ENCODE peak calls at places on chromosomes 16 and 17, in four cellular contexts. M is H1, Y is K562, S is SK-N-SH. Q is an unnamed sample.

GRCh38 chr16:55701442-55702319 is 45.9 kb downstream of the SLC6A2 start:
- DNase-seq in M (peak), Y (peak), S (peak), Q (peak)

GRCh38 chr16:48317614-48318013 is 67.6 kb downstream of the SIAH1 start:
- DNase-seq in M (no peak), Y (peak), S (no peak), Q (peak)

GRCh38 chr17:9401434-9401833 is 174.2 kb downstream of the STX8 start:
- DNase-seq in M (no peak), Y (no peak), S (no peak), Q (no peak)

GRCh38 chr17:81537343-81537855 is 9.2 kb downstream of the FSCN2 start:
- DNase-seq in M (peak), Y (peak), S (peak), Q (peak)

GRCh38 chr16:69393898-69394849 is 8.4 kb upstream of the TERF2 start:
- DNase-seq in M (no peak), Y (no peak), S (no peak), Q (no peak)

GRCh38 chr16:920722-921121 is 50.1 kb downstream of the LMF1 start:
- DNase-seq in M (no peak), Y (no peak), S (no peak), Q (no peak)

GRCh38 chr16:8885674-8886592 is 3.8 kb downstream of the LITAFD start:
- DNase-seq in M (no peak), Y (no peak), S (peak), Q (no peak)

GRCh38 chr16:67248401-67249177 is at the start of gene SLC9A5:
- DNase-seq in M (peak), Y (peak), S (peak), Q (no peak)

GRCh38 chr16:81703177-81704155 is 75.6 kb upstream of the PLCG2 start:
- DNase-seq in M (no peak), Y (no peak), S (no peak), Q (peak)
- TF ChIP-seq RAD21 in M (no peak), Y (no peak), S (no peak), Q (no peak)

GRCh38 chr17:79803421-79803996 is 6.6 kb upstream of the CBX8 start:
- DNase-seq in M (no peak), Y (no peak), S (no peak), Q (no peak)
- TF ChIP-seq JUND in M (no peak), Y (no peak), S (no peak), Q (no peak)

GRCh38 chr17:19284005-19284959 is 47.1 kb downstream of the EPN2 start:
- DNase-seq in M (no peak), Y (no peak), S (no peak), Q (no peak)
- H3K9ac ChIP-seq in M (no peak), Y (no peak), S (no peak), Q (no peak)

GRCh38 chr16:4572715-4573114 is 16.6 kb downstream of the C16orf96 start:
- DNase-seq in M (no peak), Y (peak), S (no peak), Q (no peak)

GRCh38 chr16:4570086-4570485 is 13.9 kb downstream of the C16orf96 start:
- DNase-seq in M (no peak), Y (no peak), S (no peak), Q (no peak)

GRCh38 chr16:4574919-4575705 is 19.0 kb downstream of the C16orf96 start:
- DNase-seq in M (peak), Y (peak), S (no peak), Q (no peak)

GRCh38 chr16:4566144-4566543 is 10.0 kb downstream of the C16orf96 start:
- DNase-seq in M (no peak), Y (no peak), S (no peak), Q (no peak)

DNA sequence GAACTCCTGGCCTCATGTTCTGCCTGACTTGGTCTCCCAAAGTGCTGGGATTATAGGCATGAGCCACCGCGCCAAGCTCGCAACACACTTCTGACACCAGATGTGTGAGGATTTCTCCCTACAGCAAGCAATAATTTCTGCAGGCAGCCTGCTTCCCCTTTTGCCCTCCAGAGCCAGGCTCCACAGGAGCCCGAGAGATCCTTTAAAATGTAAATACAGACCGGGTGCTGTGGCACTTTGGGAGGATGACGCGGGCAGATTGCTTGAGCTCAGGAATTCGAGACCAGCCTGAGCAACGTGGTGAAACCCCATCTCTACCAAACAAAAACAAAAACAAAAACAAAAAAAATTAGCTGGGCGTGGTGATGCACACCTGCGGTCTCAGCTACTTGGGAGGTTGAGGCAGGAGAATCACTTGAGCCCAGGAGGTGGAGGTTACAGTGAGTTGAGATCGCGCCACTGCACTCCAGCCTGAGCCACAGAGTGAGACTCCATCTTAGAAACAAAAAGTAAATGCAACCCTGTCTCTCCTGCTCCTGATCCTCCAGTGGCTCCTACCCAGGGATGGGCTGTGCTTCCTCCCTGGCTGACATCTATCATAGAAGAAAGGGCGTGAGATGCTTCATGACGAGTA is 14.7 kb downstream of the C16orf96 start:
- DNase-seq in M (peak), Y (no peak), S (no peak), Q (no peak)
- TF ChIP-seq RAD21 in M (no peak), Y (no peak), S (no peak), Q (no peak)

GRCh38 chr16:77059441-77059840 is 131.5 kb upstream of the MON1B start:
- DNase-seq in M (no peak), Y (no peak), S (no peak), Q (no peak)
- TF ChIP-seq JUND in M (no peak), Y (no peak), S (no peak), Q (no peak)

GRCh38 chr17:7354262-7354781 is 634 bp upstream of the TMEM95 start:
- DNase-seq in M (no peak), Y (no peak), S (no peak), Q (no peak)

GRCh38 chr17:7351665-7352558 is at the start of gene KCTD11:
- DNase-seq in M (peak), Y (peak), S (peak), Q (peak)

GRCh38 chr17:7352559-7352889 is 562 bp downstream of the KCTD11 start:
- DNase-seq in M (no peak), Y (no peak), S (no peak), Q (no peak)

GRCh38 chr17:7355053-7355452 is at the start of gene TMEM95:
- DNase-seq in M (no peak), Y (no peak), S (no peak), Q (no peak)

DNA sequence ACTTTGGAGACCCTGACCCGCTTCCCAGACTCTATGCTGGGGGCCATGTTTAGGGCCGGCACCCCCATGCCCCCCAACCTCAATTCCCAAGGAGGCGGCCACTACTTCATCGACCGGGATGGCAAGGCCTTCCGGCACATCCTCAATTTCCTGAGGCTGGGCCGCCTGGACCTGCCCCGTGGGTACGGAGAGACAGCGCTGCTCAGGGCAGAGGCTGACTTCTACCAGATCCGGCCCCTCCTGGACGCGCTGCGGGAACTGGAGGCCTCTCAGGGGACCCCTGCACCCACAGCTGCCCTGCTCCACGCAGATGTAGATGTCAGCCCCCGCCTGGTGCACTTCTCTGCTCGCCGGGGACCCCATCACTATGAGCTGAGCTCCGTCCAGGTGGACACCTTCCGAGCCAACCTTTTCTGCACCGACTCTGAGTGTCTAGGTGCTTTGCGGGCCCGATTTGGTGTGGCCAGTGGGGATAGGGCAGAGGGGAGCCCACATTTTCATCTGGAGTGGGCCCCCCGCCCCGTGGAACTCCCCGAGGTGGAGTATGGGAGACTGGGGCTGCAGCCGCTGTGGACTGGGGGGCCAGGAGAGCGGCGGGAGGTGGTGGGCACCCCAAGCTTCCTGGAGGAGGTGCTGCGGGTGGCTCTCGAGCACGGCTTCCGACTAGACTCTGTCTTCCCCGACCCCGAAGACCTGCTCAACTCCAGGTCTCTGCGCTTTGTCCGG is 1.1 kb downstream of the KCTD11 start:
- DNase-seq in M (no peak), Y (no peak), S (no peak), Q (no peak)
- H3K9ac ChIP-seq in M (no peak), Y (peak), S (peak), Q (peak)